ENCODE peak calls at places on chromosome 9, in eight cellular contexts. C is astrocyte; U is PC-9; N is CD4-positive, alpha-beta T cell; L is Panc1; W is tibial artery; K is gastrocnemius medialis; F is kidney epithelial cell. P is an unnamed sample.

GRCh38 chr9:98881836-98882568 is 61.7 kb upstream of the COL15A1 start:
- DNase-seq in L (no peak), U (no peak), K (no peak), F (no peak), N (no peak), W (no peak), C (no peak), P (no peak)

GRCh38 chr9:126763130-126763764 is 41.6 kb upstream of the ZBTB43 start:
- DNase-seq in F (no peak), W (no peak), L (no peak), N (no peak), K (no peak), C (peak; percentile 25), U (no peak), P (peak; percentile 35)

GRCh38 chr9:84325347-84325982 is 15.1 kb downstream of the SLC28A3 start:
- DNase-seq in L (no peak), K (no peak), U (peak; percentile 11), F (peak; percentile 57), N (no peak), C (peak; percentile 33), W (no peak), P (no peak)

GRCh38 chr9:125843646-125844045 is 96.5 kb downstream of the PBX3 start:
- DNase-seq in C (peak; percentile 45), L (no peak), F (no peak), N (no peak), W (no peak), K (no peak), U (no peak), P (no peak)

GRCh38 chr9:33151601-33152000 is 15.5 kb downstream of the B4GALT1 start:
- DNase-seq in F (no peak), C (no peak), K (no peak), N (no peak), W (no peak), L (no peak), U (no peak), P (no peak)

GRCh38 chr9:88821033-88821748 is 170.1 kb upstream of the S1PR3 start:
- DNase-seq in C (no peak), K (no peak), U (no peak), W (no peak), F (no peak), L (no peak), N (no peak), P (no peak)

GRCh38 chr9:115604831-115605483 is 487.0 kb upstream of the TNC start:
- DNase-seq in W (no peak), F (no peak), L (no peak), U (no peak), K (no peak), N (no peak), C (peak; percentile 96), P (no peak)

GRCh38 chr9:27280858-27281257 is 16.1 kb downstream of the EQTN start:
- DNase-seq in W (no peak), L (no peak), U (no peak), C (no peak), N (no peak), F (no peak), K (no peak), P (no peak)

GRCh38 chr9:73137286-73137899 is 14.3 kb upstream of the ANXA1 start:
- DNase-seq in L (no peak), U (no peak), F (no peak), N (no peak), W (no peak), C (peak; percentile 58), K (no peak), P (no peak)

GRCh38 chr9:69762527-69762926 is 2.7 kb upstream of the PTAR1 start:
- DNase-seq in K (no peak), F (no peak), L (no peak), C (no peak), N (no peak), U (no peak), W (no peak), P (no peak)

GRCh38 chr9:16626577-16627130 is 243.8 kb downstream of the BNC2 start:
- DNase-seq in F (peak; percentile 72), N (no peak), L (peak; percentile 10), C (peak; percentile 92), W (no peak), U (peak; percentile 27), K (peak; percentile 60), P (no peak)

GRCh38 chr9:27856054-27856453 is 282.8 kb upstream of the C9orf72 start:
- DNase-seq in C (no peak), U (no peak), L (no peak), F (no peak), K (no peak), W (no peak), N (no peak), P (no peak)

GRCh38 chr9:93119953-93120845 is 13.9 kb downstream of the NINJ1 start:
- DNase-seq in N (no peak), U (peak; percentile 98), L (no peak), C (peak; percentile 91), F (no peak), K (peak; percentile 85), W (peak; percentile 98), P (peak; percentile 69)
- TF ChIP-seq CTCF in N (peak; percentile 27), U (peak; percentile 61), L (no peak), C (peak; percentile 9), F (peak; percentile 23), K (peak; percentile 48), W (peak; percentile 58), P (peak; percentile 48)

DNA sequence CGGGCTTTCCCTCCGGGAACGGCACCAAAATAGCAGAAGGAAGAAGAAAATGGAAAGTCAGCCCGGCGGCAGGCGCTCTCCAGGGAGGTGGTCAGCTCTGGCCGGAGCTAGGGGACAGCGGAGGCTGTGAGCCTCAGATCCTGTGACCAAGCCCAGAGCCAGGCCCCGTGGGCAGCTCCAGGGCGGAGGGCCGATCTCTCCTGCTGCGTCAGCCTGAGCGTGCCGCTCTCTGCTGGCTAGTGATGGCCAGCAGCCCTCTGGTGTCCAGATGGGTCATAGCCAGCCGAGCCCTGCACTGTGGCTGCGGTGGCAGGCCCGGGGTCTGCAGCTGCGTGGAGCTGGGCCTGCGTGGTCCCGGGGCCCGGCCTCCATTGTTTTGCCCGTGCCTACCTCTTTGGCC is 16.9 kb upstream of the NRARP start:
- DNase-seq in K (no peak), F (no peak), C (no peak), U (peak; percentile 63), N (no peak), W (peak; percentile 83), L (no peak), P (no peak)
- TF ChIP-seq CTCF in K (peak; percentile 55), F (no peak), C (peak; percentile 3), U (peak; percentile 33), N (no peak), W (peak; percentile 42), L (peak; percentile 61), P (no peak)

DNA sequence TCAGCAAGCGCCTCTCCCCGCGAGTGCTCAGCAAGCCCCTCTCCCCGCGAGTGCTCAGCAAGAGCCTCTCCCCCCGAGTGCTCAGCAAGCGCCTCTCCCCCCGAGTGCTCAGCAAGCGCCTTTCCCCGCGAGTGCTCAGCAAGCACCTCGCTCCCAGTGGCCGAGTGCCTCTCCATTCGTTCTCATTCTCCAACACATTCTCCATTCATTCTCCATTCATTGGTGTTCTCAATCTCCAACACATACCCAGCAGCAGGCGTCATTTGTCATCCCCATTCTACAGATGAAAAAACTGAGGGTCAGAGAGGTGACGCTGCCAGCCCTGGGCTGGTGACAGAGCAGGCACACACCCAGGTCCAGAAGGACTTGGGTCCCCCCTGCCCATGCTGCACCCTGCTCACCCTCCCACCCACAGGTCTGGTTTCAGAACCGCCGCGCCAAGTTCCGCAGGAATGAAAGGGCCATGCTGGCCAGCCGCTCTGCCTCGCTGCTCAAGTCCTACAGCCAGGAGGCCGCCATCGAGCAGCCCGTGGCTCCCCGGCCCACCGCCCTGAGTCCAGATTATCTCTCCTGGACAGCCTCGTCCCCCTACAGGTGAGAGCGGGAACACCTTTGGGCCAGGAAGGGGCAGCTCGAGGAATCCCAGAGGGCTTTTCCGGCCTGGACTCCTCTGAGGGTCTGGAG is 32.5 kb downstream of the PTGES start:
- DNase-seq in L (no peak), C (no peak), K (no peak), W (no peak), F (no peak), U (no peak), N (no peak), P (no peak)
- TF ChIP-seq CTCF in L (peak; percentile 58), C (no peak), K (no peak), W (no peak), F (peak; percentile 58), U (peak; percentile 45), N (no peak), P (peak; percentile 42)

DNA sequence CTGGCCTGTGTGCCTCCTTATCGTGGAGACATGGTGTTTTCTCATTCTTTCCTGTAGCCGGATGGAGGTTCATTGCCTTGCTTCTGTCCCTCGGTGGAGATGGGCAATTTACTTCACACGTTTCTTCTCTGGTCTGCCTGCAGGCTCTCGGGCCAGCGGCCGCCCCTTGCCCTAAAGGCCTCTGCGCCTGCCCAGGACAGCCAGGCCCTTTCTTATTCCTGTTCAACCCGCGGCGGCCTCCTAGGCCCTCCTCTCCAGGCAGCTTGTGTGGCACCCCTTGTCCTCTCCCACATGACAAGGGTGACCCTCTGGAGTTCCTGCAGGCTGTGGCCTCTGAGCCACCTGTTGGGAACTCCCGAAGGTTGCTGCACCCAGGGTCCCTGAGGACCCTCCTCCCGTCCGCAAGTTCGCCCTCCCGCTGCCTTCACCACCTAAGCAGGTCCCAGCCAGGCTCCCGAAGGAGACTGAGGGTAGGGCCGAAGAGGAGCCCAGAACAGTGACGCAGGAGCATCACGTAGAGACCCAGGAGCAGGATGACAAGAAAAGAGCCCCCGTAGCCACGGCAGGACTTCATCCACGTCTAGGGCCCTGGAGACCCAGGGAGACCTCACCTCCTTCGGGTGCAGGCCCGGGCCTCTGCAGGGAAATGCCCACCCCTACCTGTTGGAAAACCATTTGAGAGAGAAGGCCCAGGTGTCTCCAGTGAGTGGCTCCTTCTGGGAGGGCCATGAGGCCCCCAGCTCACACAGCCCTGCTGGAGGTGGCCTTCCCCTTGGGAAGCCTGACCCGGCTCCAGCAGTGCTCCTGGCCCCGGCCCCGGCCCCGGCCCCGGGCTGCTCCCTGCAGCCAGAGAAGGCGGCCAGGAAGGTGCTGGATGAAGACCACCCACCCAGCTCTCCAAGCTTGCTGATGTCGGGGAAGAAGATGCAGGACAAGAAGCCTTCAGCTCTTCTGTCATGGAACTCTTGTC is 291.4 kb downstream of the TLE4 start:
- DNase-seq in U (no peak), C (no peak), F (no peak), W (no peak), K (no peak), L (no peak), N (no peak), P (no peak)
- TF ChIP-seq CTCF in U (no peak), C (no peak), F (no peak), W (no peak), K (no peak), L (no peak), N (no peak), P (no peak)

GRCh38 chr9:136109351-136110081 is 9.2 kb downstream of the TMEM250 start:
- DNase-seq in K (peak; percentile 83), W (peak; percentile 98), N (peak; percentile 95), F (peak; percentile 62), U (peak; percentile 99), L (no peak), C (peak; percentile 74), P (peak; percentile 75)
- TF ChIP-seq CTCF in K (peak; percentile 22), W (peak; percentile 16), N (no peak), F (no peak), U (no peak), L (no peak), C (no peak), P (peak; percentile 33)

P was measured in OCI-LY7.